ENCODE peak calls at places on chromosomes 6 and 20, in four cellular contexts. R, A, S and E are unnamed samples.

GRCh38 chr6:11921017-11921438 is 91.1 kb upstream of the HIVEP1 start:
- DNase-seq in R (peak; percentile 33), A (no peak), S (no peak), E (no peak)

GRCh38 chr20:22060610-22061009 is 355.1 kb downstream of the PAX1 start:
- DNase-seq in R (no peak), A (no peak), S (no peak), E (no peak)

GRCh38 chr6:135600086-135600702 is 102.7 kb upstream of the AHI1 start:
- DNase-seq in R (no peak), A (no peak), S (no peak), E (no peak)

GRCh38 chr6:169250660-169251059 is 3.0 kb downstream of the THBS2 start:
- DNase-seq in R (no peak), A (no peak), S (no peak), E (no peak)

GRCh38 chr20:33521461-33521860 is 31.6 kb downstream of the CBFA2T2 start:
- DNase-seq in R (no peak), A (no peak), S (no peak), E (no peak)

GRCh38 chr6:107103082-107103481 is 12.2 kb downstream of the BEND3 start:
- DNase-seq in R (no peak), A (no peak), S (no peak), E (no peak)

GRCh38 chr6:137277971-137278602 is 58.9 kb upstream of the IFNGR1 start:
- DNase-seq in R (no peak), A (no peak), S (no peak), E (no peak)

GRCh38 chr6:55433446-55434130 is 106.3 kb downstream of the GFRAL start:
- DNase-seq in R (no peak), A (no peak), S (no peak), E (no peak)

GRCh38 chr20:20548527-20549266 is 163.7 kb downstream of the RALGAPA2 start:
- DNase-seq in R (no peak), A (no peak), S (no peak), E (no peak)

GRCh38 chr6:161594412-161594811 is 320.6 kb upstream of the AGPAT4 start:
- DNase-seq in R (no peak), A (no peak), S (no peak), E (no peak)

GRCh38 chr20:40963505-40963845 is 65.1 kb upstream of the TOP1 start:
- DNase-seq in R (no peak), A (no peak), S (no peak), E (no peak)

GRCh38 chr6:34602318-34603111 is 46.4 kb upstream of the SPDEF start:
- DNase-seq in R (no peak), A (no peak), S (no peak), E (no peak)

GRCh38 chr6:111709615-111710398 is 104.1 kb upstream of the TRAF3IP2 start:
- DNase-seq in R (no peak), A (peak; percentile 37), S (no peak), E (no peak)

GRCh38 chr6:127737009-127737486 is 160.1 kb downstream of the C6orf58 start:
- DNase-seq in R (no peak), A (peak; percentile 58), S (no peak), E (no peak)

GRCh38 chr6:37083243-37084138 is 78.0 kb downstream of the FGD2 start:
- DNase-seq in R (no peak), A (peak; percentile 89), S (peak; percentile 86), E (no peak)

GRCh38 chr20:17343631-17344447 is 117.0 kb downstream of the PCSK2 start:
- DNase-seq in R (no peak), A (no peak), S (no peak), E (no peak)

GRCh38 chr6:29975561-29975907 is 33.2 kb downstream of the HLA-A start:
- DNase-seq in R (no peak), A (no peak), S (no peak), E (no peak)

GRCh38 chr6:162625846-162626540 is 101.6 kb downstream of the PRKN start:
- DNase-seq in R (no peak), A (no peak), S (no peak), E (no peak)

GRCh38 chr20:24745206-24745605 is 203.9 kb upstream of the CST7 start:
- DNase-seq in R (no peak), A (peak; percentile 12), S (no peak), E (no peak)

GRCh38 chr6:144064402-144064830 is 31.0 kb downstream of the SF3B5 start:
- DNase-seq in R (no peak), A (peak; percentile 42), S (peak; percentile 94), E (no peak)

GRCh38 chr20:36086767-36087166 is 67.8 kb upstream of the EPB41L1 start:
- DNase-seq in R (no peak), A (no peak), S (no peak), E (no peak)

GRCh38 chr20:60095456-60095855 is 137.2 kb downstream of the CDH26 start:
- DNase-seq in R (no peak), A (no peak), S (no peak), E (no peak)

GRCh38 chr6:49333345-49334120 is 129.5 kb downstream of the MMUT start:
- DNase-seq in R (no peak), A (no peak), S (no peak), E (no peak)

GRCh38 chr6:14316911-14317535 is 199.5 kb downstream of the CD83 start:
- DNase-seq in R (no peak), A (peak; percentile 32), S (no peak), E (no peak)

GRCh38 chr6:1335367-1336037 is 23.6 kb downstream of the FOXQ1 start:
- DNase-seq in R (no peak), A (peak; percentile 86), S (no peak), E (no peak)

GRCh38 chr6:10954590-10955010 is 67.7 kb downstream of the SYCP2L start:
- DNase-seq in R (no peak), A (peak; percentile 73), S (peak; percentile 90), E (no peak)

GRCh38 chr6:93550551-93551276 is 131.4 kb upstream of the EPHA7 start:
- DNase-seq in R (no peak), A (no peak), S (no peak), E (no peak)

GRCh38 chr6:31538805-31539400 is 2.9 kb downstream of the DDX39B start:
- DNase-seq in R (no peak), A (no peak), S (no peak), E (no peak)

GRCh38 chr20:10929023-10929422 is 255.2 kb upstream of the JAG1 start:
- DNase-seq in R (no peak), A (no peak), S (no peak), E (no peak)

GRCh38 chr20:22838001-22838400 is 197.1 kb upstream of the SSTR4 start:
- DNase-seq in R (no peak), A (no peak), S (no peak), E (no peak)

GRCh38 chr20:19449051-19449450 is 236.6 kb downstream of the SLC24A3 start:
- DNase-seq in R (no peak), A (no peak), S (no peak), E (no peak)

GRCh38 chr6:44225579-44226325 is 2.4 kb downstream of the SLC29A1 start:
- DNase-seq in R (no peak), A (no peak), S (no peak), E (no peak)

GRCh38 chr6:129419324-129419723 is 290.7 kb downstream of the ARHGAP18 start:
- DNase-seq in R (no peak), A (no peak), S (no peak), E (no peak)

GRCh38 chr6:44216677-44217331 is at the start of gene MYMX:
- DNase-seq in R (no peak), A (peak; percentile 26), S (no peak), E (no peak)

GRCh38 chr20:25037288-25038102 is 20.4 kb downstream of the ACSS1 start:
- DNase-seq in R (no peak), A (no peak), S (peak; percentile 71), E (peak; percentile 51)

GRCh38 chr6:115191989-115192388 is 849.2 kb upstream of the HS3ST5 start:
- DNase-seq in R (no peak), A (no peak), S (no peak), E (no peak)
- TF ChIP-seq CTCF in R (no peak), A (no peak), S (no peak), E (no peak)

GRCh38 chr6:9851541-9852380 is 563.1 kb downstream of the TFAP2A start:
- DNase-seq in R (no peak), A (peak; percentile 22), S (no peak), E (no peak)
- TF ChIP-seq CTCF in R (no peak), A (no peak), S (no peak), E (peak; percentile 12)

DNA sequence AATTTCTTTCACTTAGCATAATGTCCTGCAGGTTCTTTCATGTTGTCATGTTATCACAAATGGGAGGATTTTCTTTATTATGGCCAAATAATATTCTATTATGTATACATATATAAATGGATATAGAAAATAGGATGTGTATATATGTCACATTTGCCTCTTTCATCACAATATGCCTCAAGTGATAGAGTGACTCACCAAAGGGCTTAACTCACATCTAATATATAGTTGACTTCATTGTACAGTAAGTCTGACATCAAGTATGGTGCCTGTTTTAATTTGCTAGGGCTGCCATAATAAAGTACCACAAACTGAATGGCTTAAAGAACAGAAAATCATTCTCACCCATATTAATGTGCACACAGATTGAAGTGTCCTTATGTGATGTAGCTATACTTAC is 436.1 kb upstream of the FLRT3 start:
- DNase-seq in R (no peak), A (no peak), S (no peak), E (no peak)
- TF ChIP-seq CTCF in R (no peak), A (no peak), S (no peak), E (no peak)

DNA sequence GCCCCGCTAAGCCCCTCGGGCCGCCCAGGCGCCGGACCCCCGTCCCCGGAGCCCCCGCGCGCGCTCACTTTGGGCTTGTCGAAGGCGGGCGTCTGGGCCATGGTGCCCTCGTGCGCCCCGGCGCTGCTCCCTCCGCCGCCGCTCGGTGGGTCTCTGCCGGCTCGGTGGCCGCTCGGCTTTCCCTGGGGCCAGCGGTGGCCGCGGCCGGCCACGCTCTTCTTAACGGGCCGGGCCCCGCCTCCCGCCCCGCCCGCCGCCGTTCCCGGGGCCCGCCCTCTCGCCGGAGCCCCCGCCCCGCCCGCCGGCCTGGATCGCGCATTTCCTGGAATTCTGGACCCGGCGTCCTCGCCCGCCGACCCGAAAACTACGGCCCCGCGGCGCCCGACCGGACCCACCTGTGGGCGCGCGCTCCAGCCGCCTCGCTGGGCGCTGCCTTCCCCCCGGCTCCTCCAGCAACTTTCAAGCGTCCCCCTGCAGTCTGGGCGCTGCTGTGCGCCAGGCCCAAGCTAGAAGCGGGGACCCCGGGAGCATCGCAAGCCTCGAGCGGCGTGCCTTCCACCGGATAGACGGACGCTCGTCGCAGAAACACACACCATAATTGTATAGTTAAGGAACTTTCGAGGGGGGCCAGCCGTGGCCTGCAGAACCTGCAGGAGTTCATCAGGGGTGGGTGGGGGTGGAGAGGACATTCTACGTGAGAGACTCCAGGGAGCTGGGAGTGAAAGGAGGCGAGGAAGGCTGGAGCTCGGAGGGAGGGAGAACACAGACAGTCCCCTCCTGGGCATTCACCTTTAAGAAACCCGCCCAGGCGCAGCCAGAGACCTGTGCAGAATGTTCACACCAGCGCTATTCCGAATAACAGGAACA is at the start of gene ADA:
- DNase-seq in R (no peak), A (peak; percentile 69), S (peak; percentile 90), E (no peak)
- TF ChIP-seq CTCF in R (no peak), A (no peak), S (no peak), E (peak; percentile 38)

GRCh38 chr6:74280130-74280692 is 584.2 kb downstream of the CD109 start:
- DNase-seq in R (no peak), A (no peak), S (no peak), E (no peak)
- TF ChIP-seq CTCF in R (no peak), A (no peak), S (no peak), E (peak; percentile 24)